ENCODE peak calls at places on chromosomes 5 and 9, in seven cellular contexts. C is neuronal stem cell, H is IMR-90, P is mesenchymal stem cell, S is H1, X is trophoblast cell, G is mesendoderm. V is an unnamed sample.

GRCh38 chr5:136094189-136094912 is 38.3 kb upstream of the SMAD5 start:
- DNase-seq in C (no peak), P (no peak), S (no peak), H (no peak), G (no peak), X (no peak), V (no peak)

GRCh38 chr5:68395844-68396523 is 180.4 kb downstream of the PIK3R1 start:
- DNase-seq in C (no peak), G (no peak), H (no peak), S (no peak), X (no peak), P (no peak), V (no peak)

GRCh38 chr9:113903514-113904077 is 27.5 kb downstream of the ZNF618 start:
- DNase-seq in H (no peak), G (no peak), P (no peak), C (no peak), X (no peak), S (no peak), V (no peak)

GRCh38 chr9:84974790-84975189 is 305.3 kb downstream of the NTRK2 start:
- DNase-seq in X (no peak), P (no peak), S (no peak), G (no peak), H (no peak), C (no peak), V (no peak)

GRCh38 chr5:3601060-3601710 is 5.6 kb downstream of the IRX1 start:
- DNase-seq in G (no peak), H (no peak), S (no peak), P (no peak), X (no peak), C (no peak), V (no peak)

GRCh38 chr9:134618163-134618822 is 23.3 kb upstream of the COL5A1 start:
- DNase-seq in X (no peak), G (no peak), C (no peak), S (no peak), H (no peak), P (no peak), V (peak)

GRCh38 chr5:113294341-113295110 is 140.3 kb downstream of the TSSK1B start:
- DNase-seq in H (peak), G (peak), P (peak), C (peak), X (peak), S (peak), V (peak)

GRCh38 chr5:150137168-150137957 is 18.3 kb downstream of the PDGFRB start:
- DNase-seq in G (peak), S (no peak), X (no peak), H (peak), P (peak), C (no peak), V (peak)

DNA sequence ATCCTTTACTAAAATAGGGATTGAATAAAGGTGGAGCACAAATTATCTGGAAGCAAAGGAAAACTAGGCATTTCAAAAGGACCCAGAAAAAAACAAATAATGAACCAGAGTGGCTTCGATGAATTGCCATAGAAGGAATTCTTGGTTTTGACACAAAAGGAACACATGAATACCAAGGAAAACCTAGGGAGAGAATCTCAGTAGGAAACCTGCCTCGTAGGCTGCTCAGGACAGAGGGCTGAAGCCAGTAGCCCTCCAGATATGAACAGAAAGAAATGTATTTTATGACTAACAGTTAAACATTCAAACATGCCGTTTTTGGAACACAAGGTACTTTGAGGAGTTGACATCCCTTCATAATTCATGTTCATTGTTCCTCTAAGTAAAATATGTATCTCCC is 245.5 kb downstream of the SLF1 start:
- DNase-seq in C (no peak), X (no peak), S (no peak), G (no peak), P (no peak), H (no peak), V (no peak)
- H2AK5ac ChIP-seq in C (no peak), X (no peak), S (no peak), G (no peak), P (no peak), H (no peak), V (no peak)

DNA sequence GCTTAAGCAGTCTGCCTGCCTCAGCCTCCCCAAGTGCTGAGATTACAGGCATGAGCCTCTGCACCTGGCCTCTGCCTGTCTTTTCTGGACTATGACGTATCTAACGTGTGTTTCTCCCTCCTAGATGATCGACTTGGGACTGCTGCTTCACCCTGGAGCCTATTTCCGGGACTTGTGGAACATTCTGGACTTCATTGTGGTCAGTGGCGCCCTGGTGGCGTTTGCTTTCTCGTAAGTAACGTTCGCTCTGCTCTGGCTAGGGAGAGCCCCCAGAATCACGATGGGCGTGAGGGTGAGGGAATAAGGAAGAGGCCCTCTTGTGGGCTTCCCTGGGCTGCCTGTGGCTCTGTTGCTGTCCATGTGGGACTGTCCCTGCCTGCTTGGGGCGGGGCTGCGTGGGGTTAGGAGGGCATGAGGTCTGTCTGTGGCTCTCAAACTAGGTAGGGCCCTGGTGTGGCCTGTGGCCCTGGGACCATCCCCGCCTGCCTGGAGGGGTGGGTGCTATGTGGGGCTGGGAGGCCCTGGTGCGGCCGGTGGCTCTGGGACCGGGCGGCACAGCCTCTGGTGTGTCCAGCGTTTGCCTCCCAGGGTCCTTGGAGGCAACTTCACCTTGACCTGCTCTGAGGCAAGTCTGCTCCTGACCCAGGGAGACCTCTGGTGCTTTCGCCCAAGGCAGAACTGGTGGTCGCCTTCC is 171.7 kb downstream of the CACNA1B start:
- DNase-seq in S (no peak), X (no peak), P (no peak), H (no peak), C (no peak), G (no peak), V (no peak)
- H2AK5ac ChIP-seq in S (no peak), X (no peak), P (no peak), H (no peak), C (no peak), G (no peak), V (no peak)

DNA sequence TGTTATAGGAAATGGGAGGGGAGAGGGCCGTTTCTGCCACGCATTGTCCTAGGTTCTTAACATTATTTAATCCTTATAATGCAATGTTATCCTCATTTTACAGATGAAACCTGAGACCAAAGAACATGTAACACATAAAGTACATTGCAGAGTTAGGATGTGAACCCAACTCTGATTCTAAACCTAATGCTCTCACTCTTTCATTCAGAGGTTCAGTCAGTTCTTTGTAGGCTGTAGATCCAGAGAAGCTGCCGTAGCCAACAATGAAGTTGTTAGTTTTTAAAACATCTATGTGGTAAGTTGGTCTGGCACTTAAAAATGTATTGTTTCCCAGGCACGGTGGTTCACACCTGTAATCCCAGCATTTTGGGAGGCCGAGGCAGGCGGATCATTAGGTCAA is 10.5 kb upstream of the PSMD5 start:
- DNase-seq in C (no peak), X (no peak), H (no peak), P (no peak), S (no peak), G (no peak), V (no peak)
- H2AK5ac ChIP-seq in C (no peak), X (no peak), H (no peak), P (no peak), S (no peak), G (no peak), V (no peak)

GRCh38 chr9:95810133-95810532 is 65.4 kb upstream of the ERCC6L2 start:
- DNase-seq in H (no peak), C (no peak), S (no peak), G (no peak), P (no peak), X (no peak), V (no peak)

GRCh38 chr9:95809686-95810085 is 65.8 kb upstream of the ERCC6L2 start:
- DNase-seq in X (peak), H (no peak), P (peak), S (no peak), G (no peak), C (no peak), V (no peak)

GRCh38 chr9:95808001-95808400 is 67.5 kb upstream of the ERCC6L2 start:
- DNase-seq in P (peak), S (no peak), G (no peak), H (peak), C (no peak), X (peak), V (no peak)

GRCh38 chr9:95813923-95814322 is 61.6 kb upstream of the ERCC6L2 start:
- DNase-seq in H (no peak), P (no peak), C (no peak), G (no peak), X (no peak), S (no peak), V (no peak)

GRCh38 chr9:95810814-95811213 is 64.7 kb upstream of the ERCC6L2 start:
- DNase-seq in S (no peak), G (no peak), H (no peak), C (no peak), P (no peak), X (no peak), V (no peak)
- H2AK5ac ChIP-seq in S (no peak), G (no peak), H (no peak), C (no peak), P (peak), X (no peak), V (no peak)

V was measured in H9.